ENCODE peak calls at places on chromosomes 2 and 18, in six cellular contexts. Z is EH; I is activated CD4-positive, alpha-beta T cell treated with anti-CD3 and anti-CD28 coated beads, Interleukin-2, amount 50 U/mL, for 48 hours; N is coronary artery; S is kidney epithelial cell; O is EL. F is an unnamed sample.

GRCh38 chr2:217086038-217086522 is 226.2 kb upstream of the TNP1 start:
- DNase-seq in Z (peak; percentile 77), N (no peak), O (peak; percentile 49), I (peak; percentile 41), S (no peak), F (no peak)

GRCh38 chr2:127670957-127671290 is 4.4 kb downstream of the LIMS2 start:
- DNase-seq in I (no peak), O (no peak), S (no peak), N (no peak), Z (no peak), F (no peak)

GRCh38 chr2:226797289-226797988 is 2.2 kb downstream of the IRS1 start:
- DNase-seq in S (no peak), I (no peak), N (no peak), O (peak; percentile 41), Z (no peak), F (no peak)

GRCh38 chr2:75431757-75432156 is 129.0 kb downstream of the EVA1A start:
- DNase-seq in S (no peak), O (no peak), N (no peak), I (no peak), Z (no peak), F (no peak)

GRCh38 chr2:121234791-121235190 is 50.2 kb downstream of the TFCP2L1 start:
- DNase-seq in N (no peak), S (no peak), I (no peak), O (no peak), Z (no peak), F (no peak)

GRCh38 chr2:152740743-152741328 is 22.4 kb downstream of the ARL6IP6 start:
- DNase-seq in Z (peak; percentile 67), O (peak; percentile 61), I (no peak), N (no peak), S (no peak), F (peak; percentile 36)

GRCh38 chr18:13584826-13585225 is 141.5 kb downstream of the FAM210A start:
- DNase-seq in Z (no peak), N (no peak), O (no peak), S (no peak), I (no peak), F (no peak)

GRCh38 chr2:214410918-214411554 is at the start of gene VWC2L:
- DNase-seq in S (peak; percentile 48), Z (peak; percentile 75), O (peak; percentile 80), N (no peak), I (peak; percentile 41), F (peak; percentile 47)

GRCh38 chr2:238729261-238729935 is 118.5 kb upstream of the TWIST2 start:
- DNase-seq in Z (no peak), O (no peak), S (no peak), I (no peak), N (no peak), F (no peak)

GRCh38 chr2:25159947-25160346 is 8.4 kb downstream of the POMC start:
- DNase-seq in O (no peak), Z (peak; percentile 13), N (no peak), S (no peak), I (no peak), F (no peak)

GRCh38 chr2:237677951-237678481 is 50.6 kb downstream of the LRRFIP1 start:
- DNase-seq in Z (peak; percentile 74), S (no peak), N (no peak), O (peak; percentile 61), I (no peak), F (peak; percentile 77)

GRCh38 chr2:66488946-66489345 is 54.0 kb downstream of the MEIS1 start:
- DNase-seq in N (no peak), I (no peak), Z (no peak), O (no peak), S (no peak), F (no peak)

GRCh38 chr2:96772903-96773675 is 12.4 kb downstream of the CNNM4 start:
- DNase-seq in N (no peak), I (peak; percentile 44), Z (no peak), O (no peak), S (no peak), F (no peak)

GRCh38 chr18:9989481-9989880 is 75.7 kb downstream of the VAPA start:
- DNase-seq in I (no peak), S (no peak), O (no peak), Z (no peak), N (no peak), F (no peak)

GRCh38 chr2:195596840-195597239 is 60.2 kb upstream of the SLC39A10 start:
- DNase-seq in I (no peak), O (no peak), Z (peak; percentile 22), S (no peak), N (no peak), F (no peak)

GRCh38 chr18:45221363-45221762 is 393.9 kb upstream of the SLC14A2 start:
- DNase-seq in Z (peak; percentile 94), I (peak; percentile 5), N (no peak), O (peak; percentile 62), S (no peak), F (peak; percentile 31)

GRCh38 chr2:36376992-36377738 is 21.6 kb downstream of the CRIM1 start:
- DNase-seq in Z (peak; percentile 56), S (peak; percentile 63), N (no peak), I (no peak), O (peak; percentile 56), F (no peak)

GRCh38 chr2:40412456-40412855 is 39.4 kb downstream of the SLC8A1 start:
- DNase-seq in Z (peak; percentile 51), O (peak; percentile 70), I (no peak), N (no peak), S (no peak), F (no peak)

GRCh38 chr18:11027862-11028261 is 121.5 kb downstream of the PIEZO2 start:
- DNase-seq in Z (no peak), N (no peak), I (no peak), S (no peak), O (no peak), F (no peak)